ENCODE peak calls at places on chromosomes 7 and 10, in nine cellular contexts. U is T47D, R is hepatocyte, G is nephron progenitor cell, Y is upper lobe of right lung, H is NCI-H2029, M is non-pigmented ciliary epithelial cell, V is GM12878, F is foreskin fibroblast. O is an unnamed sample.

GRCh38 chr7:2521341-2521745 is 1.8 kb downstream of the LFNG start:
- DNase-seq in U (no peak), R (no peak), G (no peak), Y (no peak), H (no peak), M (no peak), V (no peak), F (no peak), O (no peak)

GRCh38 chr7:130131964-130132875 is 61.9 kb downstream of the KLHDC10 start:
- DNase-seq in U (no peak), R (no peak), G (no peak), Y (no peak), H (no peak), M (no peak), V (no peak), F (no peak), O (no peak)

GRCh38 chr10:74006269-74006668 is 8.4 kb downstream of the VCL start:
- DNase-seq in U (no peak), R (no peak), G (no peak), Y (no peak), H (no peak), M (no peak), V (no peak), F (no peak), O (no peak)

GRCh38 chr7:106959753-106960152 is 84.8 kb upstream of the PRKAR2B start:
- DNase-seq in U (no peak), R (peak), G (peak), Y (no peak), H (no peak), M (no peak), V (no peak), F (no peak), O (peak)

GRCh38 chr7:90618880-90619279 is 22.8 kb downstream of the CDK14 start:
- DNase-seq in U (peak), R (no peak), G (no peak), Y (no peak), H (peak), M (no peak), V (no peak), F (no peak), O (no peak)

GRCh38 chr10:109183366-109183765 is 739.9 kb downstream of the XPNPEP1 start:
- DNase-seq in U (no peak), R (no peak), G (no peak), Y (no peak), H (no peak), M (peak), V (no peak), F (peak), O (no peak)

GRCh38 chr10:34908472-34908871 is 93.4 kb upstream of the PARD3 start:
- DNase-seq in U (no peak), R (peak), G (no peak), Y (no peak), H (no peak), M (no peak), V (no peak), F (peak), O (peak)

GRCh38 chr7:18103436-18104218 is 76.0 kb upstream of the PRPS1L1 start:
- DNase-seq in U (no peak), R (no peak), G (no peak), Y (no peak), H (no peak), M (no peak), V (no peak), F (no peak), O (no peak)

GRCh38 chr7:112383671-112384417 is 66.4 kb upstream of the IFRD1 start:
- DNase-seq in U (peak), R (no peak), G (no peak), Y (no peak), H (no peak), M (no peak), V (no peak), F (no peak), O (peak)

GRCh38 chr7:78284945-78285344 is 486.4 kb downstream of the PHTF2 start:
- DNase-seq in U (no peak), R (no peak), G (no peak), Y (no peak), H (no peak), M (no peak), V (no peak), F (no peak), O (no peak)

GRCh38 chr10:31758495-31758894 is 170.1 kb downstream of the ARHGAP12 start:
- DNase-seq in U (no peak), R (peak), G (no peak), Y (no peak), H (no peak), M (no peak), V (no peak), F (peak), O (no peak)

GRCh38 chr7:145698526-145699262 is 417.9 kb upstream of the CNTNAP2 start:
- DNase-seq in U (no peak), R (no peak), G (no peak), Y (no peak), H (no peak), M (no peak), V (no peak), F (no peak), O (no peak)

GRCh38 chr10:117007080-117007479 is 2.1 kb upstream of the SHTN1 start:
- DNase-seq in U (peak), R (no peak), G (no peak), Y (no peak), H (no peak), M (no peak), V (no peak), F (peak), O (no peak)

GRCh38 chr7:39650676-39651075 is 27.3 kb downstream of the RALA start:
- DNase-seq in U (no peak), R (no peak), G (no peak), Y (no peak), H (no peak), M (peak), V (no peak), F (peak), O (no peak)

GRCh38 chr10:8112942-8113442 is 58.5 kb downstream of the GATA3 start:
- DNase-seq in U (no peak), R (no peak), G (no peak), Y (no peak), H (no peak), M (no peak), V (no peak), F (no peak), O (no peak)

GRCh38 chr7:150428671-150429451 is 21.6 kb upstream of the GIMAP8 start:
- DNase-seq in U (peak), R (no peak), G (no peak), Y (peak), H (peak), M (no peak), V (peak), F (peak), O (peak)

GRCh38 chr10:9010093-9010492 is 955.6 kb downstream of the GATA3 start:
- DNase-seq in U (no peak), R (no peak), G (no peak), Y (no peak), H (no peak), M (no peak), V (no peak), F (no peak), O (no peak)

GRCh38 chr10:70430489-70431445 is 10.7 kb downstream of the NODAL start:
- DNase-seq in U (peak), R (peak), G (no peak), Y (no peak), H (no peak), M (no peak), V (no peak), F (peak), O (peak)

GRCh38 chr10:78218833-78219490 is 185.3 kb downstream of the RPS24 start:
- DNase-seq in U (no peak), R (no peak), G (no peak), Y (no peak), H (no peak), M (no peak), V (no peak), F (no peak), O (no peak)

GRCh38 chr7:26865094-26865388 is 651 bp upstream of the SKAP2 start:
- DNase-seq in U (no peak), R (no peak), G (peak), Y (peak), H (no peak), M (no peak), V (no peak), F (no peak), O (no peak)

GRCh38 chr10:61592581-61592980 is 70.1 kb upstream of the CABCOCO1 start:
- DNase-seq in U (peak), R (peak), G (peak), Y (no peak), H (no peak), M (no peak), V (no peak), F (no peak), O (peak)

GRCh38 chr10:93468532-93469213 is 13.5 kb downstream of the MYOF start:
- DNase-seq in U (peak), R (peak), G (no peak), Y (no peak), H (no peak), M (peak), V (no peak), F (peak), O (peak)

GRCh38 chr7:101104193-101104713 is 19.0 kb downstream of the TRIM56 start:
- DNase-seq in U (no peak), R (no peak), G (no peak), Y (no peak), H (no peak), M (no peak), V (no peak), F (no peak), O (no peak)

GRCh38 chr10:133143546-133143945 is 16.5 kb upstream of the KNDC1 start:
- DNase-seq in U (no peak), R (peak), G (no peak), Y (peak), H (no peak), M (no peak), V (no peak), F (no peak), O (no peak)

GRCh38 chr7:46969303-46970130 is 612.4 kb downstream of the TNS3 start:
- DNase-seq in U (no peak), R (no peak), G (no peak), Y (no peak), H (no peak), M (no peak), V (no peak), F (peak), O (no peak)

GRCh38 chr10:102393411-102394078 is 2.0 kb upstream of the NFKB2 start:
- DNase-seq in U (no peak), R (no peak), G (no peak), Y (no peak), H (no peak), M (no peak), V (no peak), F (no peak), O (no peak)

GRCh38 chr10:114479307-114479706 is 75.0 kb upstream of the AFAP1L2 start:
- DNase-seq in U (no peak), R (no peak), G (no peak), Y (no peak), H (no peak), M (no peak), V (no peak), F (no peak), O (no peak)